ENCODE peak calls at places on chromosomes 3 and 15, in four cellular contexts. Z is amniotic stem cell; K is activated CD8-positive, alpha-beta memory T cell treated with anti-CD3 and anti-CD28 coated beads for 48 hours; M is iris pigment epithelial cell. Q is an unnamed sample.

GRCh38 chr15:82743810-82744209 is 34.1 kb upstream of the AP3B2 start:
- DNase-seq in Z (no peak), K (no peak), M (no peak), Q (no peak)

GRCh38 chr3:106728315-106728821 is 648.9 kb upstream of the CCDC54 start:
- DNase-seq in Z (peak), K (no peak), M (peak), Q (peak)

GRCh38 chr3:52277972-52278509 is 408 bp downstream of the WDR82 start:
- DNase-seq in Z (no peak), K (peak), M (peak), Q (no peak)

GRCh38 chr3:182516597-182517336 is 276.5 kb upstream of the ATP11B start:
- DNase-seq in Z (no peak), K (no peak), M (no peak), Q (no peak)

GRCh38 chr15:43285609-43286037 is 18.9 kb upstream of the TGM5 start:
- DNase-seq in Z (no peak), K (peak), M (peak), Q (peak)

GRCh38 chr3:124885466-124886167 is 1.5 kb downstream of the ITGB5 start:
- DNase-seq in Z (no peak), K (no peak), M (peak), Q (peak)

GRCh38 chr15:25655168-25655956 is 207.8 kb downstream of the ATP10A start:
- DNase-seq in Z (no peak), K (no peak), M (no peak), Q (no peak)

GRCh38 chr3:145807990-145808389 is 353.0 kb downstream of the PLOD2 start:
- DNase-seq in Z (no peak), K (no peak), M (peak), Q (peak)

GRCh38 chr15:80878242-80878866 is 99.2 kb downstream of the CEMIP start:
- DNase-seq in Z (no peak), K (no peak), M (peak), Q (no peak)

Q was measured in A673.